ENCODE peak calls at places on chromosomes 6 and 20, in six cellular contexts. K is colonic mucosa; U is Caki2; Z is activated T-helper 9 cell treated with anti-CD3 and anti-CD28 coated beads, Interleukin-2, amount 50 U/mL, for 16 hours; P is G401; F is NCI-H2107. I is an unnamed sample.

GRCh38 chr20:49583669-49584417 is 15.9 kb upstream of the PTGIS start:
- DNase-seq in P (peak), Z (no peak), F (no peak), U (peak), K (peak), I (no peak)

GRCh38 chr20:24157213-24157612 is 168.6 kb upstream of the GGTLC1 start:
- DNase-seq in P (no peak), K (no peak), U (no peak), Z (no peak), F (no peak), I (peak)

GRCh38 chr6:17102258-17102870 is 514 bp downstream of the STMND1 start:
- DNase-seq in P (no peak), U (no peak), F (no peak), K (peak), Z (no peak), I (no peak)

GRCh38 chr6:77965449-77965848 is 312.6 kb downstream of the MEI4 start:
- DNase-seq in P (no peak), F (no peak), K (no peak), Z (no peak), U (no peak), I (no peak)

GRCh38 chr20:41364236-41364855 is 2.3 kb downstream of the EMILIN3 start:
- DNase-seq in K (no peak), F (no peak), U (no peak), P (no peak), Z (no peak), I (no peak)

GRCh38 chr6:38503032-38503784 is 136.5 kb downstream of the BTBD9 start:
- DNase-seq in F (peak), Z (no peak), P (no peak), K (no peak), U (no peak), I (no peak)

GRCh38 chr6:107633680-107634141 is 143.8 kb downstream of the SOBP start:
- DNase-seq in U (no peak), K (no peak), P (peak), F (no peak), Z (no peak), I (no peak)

GRCh38 chr6:91031581-91031980 is 444.7 kb upstream of the MAP3K7 start:
- DNase-seq in Z (no peak), P (no peak), F (no peak), U (no peak), K (no peak), I (no peak)

GRCh38 chr20:48736636-48737035 is 91.2 kb downstream of the PREX1 start:
- DNase-seq in U (no peak), F (no peak), K (no peak), P (no peak), Z (no peak), I (no peak)

GRCh38 chr20:53829086-53829703 is 235.6 kb upstream of the ZNF217 start:
- DNase-seq in F (no peak), U (peak), Z (no peak), K (no peak), P (peak), I (no peak)

GRCh38 chr6:33264015-33264414 is 7.7 kb downstream of the VPS52 start:
- DNase-seq in U (no peak), F (no peak), K (no peak), Z (no peak), P (no peak), I (no peak)

GRCh38 chr6:14738933-14739332 is 506.9 kb upstream of the JARID2 start:
- DNase-seq in U (no peak), P (no peak), F (no peak), K (no peak), Z (no peak), I (no peak)